ENCODE peak calls at places on chromosomes 2 and 18, in four cellular contexts. One of them, this sample, is unnamed.

GRCh38 chr2:212619954-212620353 is 81.4 kb upstream of the ERBB4 start:
- DNase-seq in neuronal stem cell: no peak
- DNase-seq in H9: no peak
- DNase-seq in H1: no peak
- DNase-seq in this sample: no peak

GRCh38 chr2:101788995-101789970 is 91.8 kb downstream of the MAP4K4 start:
- DNase-seq in neuronal stem cell: no peak
- DNase-seq in H9: no peak
- DNase-seq in H1: no peak
- DNase-seq in this sample: no peak

GRCh38 chr18:54647176-54647575 is 56.1 kb downstream of the DYNAP start:
- DNase-seq in H9: peak; percentile 38
- DNase-seq in neuronal stem cell: peak; percentile 11
- DNase-seq in H1: peak; percentile 15
- DNase-seq in this sample: peak; percentile 13

GRCh38 chr2:237860273-237860935 is 981 bp downstream of the RAMP1 start:
- DNase-seq in neuronal stem cell: no peak
- DNase-seq in H9: no peak
- DNase-seq in H1: no peak
- DNase-seq in this sample: no peak

GRCh38 chr2:111199840-111200239 is 79.1 kb downstream of the BCL2L11 start:
- DNase-seq in neuronal stem cell: no peak
- DNase-seq in H1: no peak
- DNase-seq in H9: no peak
- DNase-seq in this sample: no peak

GRCh38 chr18:79218605-79219195 is 149.5 kb downstream of the ATP9B start:
- DNase-seq in H1: no peak
- DNase-seq in H9: no peak
- DNase-seq in neuronal stem cell: no peak
- DNase-seq in this sample: no peak

GRCh38 chr18:4510709-4511108 is 55.6 kb upstream of the DLGAP1 start:
- DNase-seq in neuronal stem cell: peak; percentile 15
- DNase-seq in H9: peak; percentile 61
- DNase-seq in H1: no peak
- DNase-seq in this sample: peak; percentile 2

GRCh38 chr2:11177871-11178598 is 22.8 kb downstream of the SLC66A3 start:
- DNase-seq in H9: no peak
- DNase-seq in H1: no peak
- DNase-seq in neuronal stem cell: no peak
- DNase-seq in this sample: peak; percentile 45

GRCh38 chr2:142165790-142166189 is 35.0 kb upstream of the LRP1B start:
- DNase-seq in H9: peak; percentile 39
- DNase-seq in neuronal stem cell: peak; percentile 12
- DNase-seq in H1: no peak
- DNase-seq in this sample: peak; percentile 92

GRCh38 chr18:56291229-56291796 is 347.1 kb downstream of the TXNL1 start:
- DNase-seq in H1: no peak
- DNase-seq in neuronal stem cell: no peak
- DNase-seq in H9: no peak
- DNase-seq in this sample: peak; percentile 3

GRCh38 chr18:29002747-29003146 is 825.8 kb upstream of the CDH2 start:
- DNase-seq in H1: no peak
- DNase-seq in H9: no peak
- DNase-seq in neuronal stem cell: no peak
- DNase-seq in this sample: peak; percentile 22

GRCh38 chr2:238158807-238159539 is at the start of gene ERFE:
- DNase-seq in H9: peak; percentile 59
- DNase-seq in H1: no peak
- DNase-seq in neuronal stem cell: peak; percentile 59
- DNase-seq in this sample: peak; percentile 51

GRCh38 chr2:32678825-32679224 is 51.0 kb downstream of the TTC27 start:
- DNase-seq in H9: no peak
- DNase-seq in neuronal stem cell: no peak
- DNase-seq in H1: no peak
- DNase-seq in this sample: peak; percentile 31

GRCh38 chr2:17626986-17627385 is 86.5 kb downstream of the VSNL1 start:
- DNase-seq in H9: no peak
- DNase-seq in H1: no peak
- DNase-seq in neuronal stem cell: no peak
- DNase-seq in this sample: no peak

GRCh38 chr2:42385225-42385624 is 24.2 kb upstream of the COX7A2L start:
- DNase-seq in H9: peak; percentile 71
- DNase-seq in H1: no peak
- DNase-seq in neuronal stem cell: no peak
- DNase-seq in this sample: peak; percentile 11

GRCh38 chr2:204108301-204108700 is 171.7 kb downstream of the ICOS start:
- DNase-seq in H1: no peak
- DNase-seq in H9: peak; percentile 51
- DNase-seq in neuronal stem cell: peak; percentile 61
- DNase-seq in this sample: peak; percentile 41

GRCh38 chr2:9145752-9146430 is 60.7 kb upstream of the ASAP2 start:
- DNase-seq in H1: no peak
- DNase-seq in neuronal stem cell: no peak
- DNase-seq in H9: peak; percentile 65
- DNase-seq in this sample: no peak

GRCh38 chr2:102120261-102121259 is 22.0 kb upstream of the IL1R1 start:
- DNase-seq in H9: no peak
- DNase-seq in H1: no peak
- DNase-seq in neuronal stem cell: no peak
- DNase-seq in this sample: no peak

GRCh38 chr2:176553685-176554106 is 284.5 kb downstream of the MTX2 start:
- DNase-seq in H9: peak; percentile 64
- DNase-seq in neuronal stem cell: no peak
- DNase-seq in H1: no peak
- DNase-seq in this sample: peak; percentile 42

GRCh38 chr2:158191569-158191968 is 89.9 kb downstream of the UPP2 start:
- DNase-seq in neuronal stem cell: no peak
- DNase-seq in H9: no peak
- DNase-seq in H1: no peak
- DNase-seq in this sample: no peak

GRCh38 chr2:232260075-232260474 is 118.5 kb upstream of the ALPP start:
- DNase-seq in neuronal stem cell: no peak
- DNase-seq in H9: no peak
- DNase-seq in H1: no peak
- DNase-seq in this sample: peak; percentile 96

GRCh38 chr2:201807452-201807980 is 1.2 kb downstream of the CDK15 start:
- DNase-seq in H1: no peak
- DNase-seq in H9: no peak
- DNase-seq in neuronal stem cell: no peak
- DNase-seq in this sample: peak; percentile 65

GRCh38 chr2:60058781-60059180 is 494.7 kb downstream of the BCL11A start:
- DNase-seq in H1: no peak
- DNase-seq in H9: no peak
- DNase-seq in neuronal stem cell: no peak
- DNase-seq in this sample: no peak

GRCh38 chr18:55265916-55266488 is 306.7 kb upstream of the CCDC68 start:
- DNase-seq in neuronal stem cell: no peak
- DNase-seq in H9: no peak
- DNase-seq in H1: no peak
- DNase-seq in this sample: peak; percentile 41

GRCh38 chr2:234326694-234327093 is 170.2 kb downstream of the ARL4C start:
- DNase-seq in neuronal stem cell: no peak
- DNase-seq in H9: no peak
- DNase-seq in H1: no peak
- DNase-seq in this sample: no peak

GRCh38 chr2:160075171-160075570 is 12.8 kb upstream of the PLA2R1 start:
- DNase-seq in H9: no peak
- DNase-seq in neuronal stem cell: no peak
- DNase-seq in H1: no peak
- DNase-seq in this sample: no peak

GRCh38 chr2:158686166-158686792 is 108.8 kb upstream of the DAPL1 start:
- DNase-seq in H1: no peak
- DNase-seq in neuronal stem cell: no peak
- DNase-seq in H9: no peak
- DNase-seq in this sample: no peak

GRCh38 chr2:155310589-155310988 is 612.1 kb downstream of the KCNJ3 start:
- DNase-seq in H1: no peak
- DNase-seq in neuronal stem cell: peak; percentile 17
- DNase-seq in H9: no peak
- DNase-seq in this sample: peak; percentile 8

GRCh38 chr18:31250902-31251301 is 67.1 kb upstream of the DSG1 start:
- DNase-seq in H1: no peak
- DNase-seq in neuronal stem cell: no peak
- DNase-seq in H9: no peak
- DNase-seq in this sample: no peak

GRCh38 chr2:66813525-66813924 is 378.6 kb downstream of the MEIS1 start:
- DNase-seq in H9: no peak
- DNase-seq in neuronal stem cell: no peak
- DNase-seq in H1: no peak
- DNase-seq in this sample: peak; percentile 10
- H2BK5ac ChIP-seq in H9: no peak overlapping the region
- H2BK5ac ChIP-seq in neuronal stem cell: no peak overlapping the region
- H2BK5ac ChIP-seq in H1: no peak overlapping the region
- H2BK5ac ChIP-seq in this sample: no peak overlapping the region

DNA sequence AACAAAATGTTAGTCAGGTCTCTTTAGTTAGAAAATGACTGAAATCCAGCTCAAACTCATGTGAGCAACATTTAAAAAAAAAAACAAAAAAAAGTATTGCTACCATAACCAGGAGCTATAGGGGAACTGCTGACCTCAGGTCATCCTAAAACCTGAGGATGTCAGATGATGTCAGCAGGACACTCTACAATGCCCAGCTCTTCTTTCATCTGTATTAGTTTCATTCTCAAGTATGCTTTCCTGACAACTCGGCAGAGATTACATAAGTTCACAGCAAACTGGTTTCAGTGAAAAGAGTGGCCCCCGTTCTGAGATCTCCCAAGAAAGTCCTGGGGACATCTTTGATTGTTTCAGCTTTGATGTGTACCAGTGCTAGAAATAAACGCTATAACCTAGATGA is 4.2 kb upstream of the ESCO1 start:
- DNase-seq in H9: no peak
- DNase-seq in H1: no peak
- DNase-seq in neuronal stem cell: no peak
- DNase-seq in this sample: peak; percentile 20
- H2BK5ac ChIP-seq in H9: no peak overlapping the region
- H2BK5ac ChIP-seq in H1: no peak overlapping the region
- H2BK5ac ChIP-seq in neuronal stem cell: no peak overlapping the region
- H2BK5ac ChIP-seq in this sample: no peak overlapping the region

DNA sequence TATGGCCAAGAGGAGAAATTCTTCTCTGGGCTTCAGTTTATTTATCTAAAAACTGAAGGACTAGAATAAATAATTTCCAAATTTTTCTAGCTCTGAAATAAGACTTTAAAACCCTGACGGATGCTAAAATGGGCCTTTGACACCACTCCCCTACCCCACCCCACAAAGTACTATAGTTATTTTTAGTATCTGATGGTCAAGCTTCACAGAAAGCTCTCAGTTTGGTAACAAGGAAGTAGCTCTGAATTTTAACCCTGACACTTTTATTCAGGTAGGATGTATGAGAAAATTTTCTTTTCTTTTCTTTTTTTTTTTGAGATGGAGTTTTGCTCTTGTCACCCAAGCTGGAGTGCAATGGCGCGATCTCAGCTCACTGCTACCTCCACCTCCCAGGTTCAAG is 2.4 kb downstream of the RBKS start:
- DNase-seq in neuronal stem cell: no peak
- DNase-seq in H9: no peak
- DNase-seq in H1: no peak
- DNase-seq in this sample: no peak
- H2BK5ac ChIP-seq in neuronal stem cell: no peak overlapping the region
- H2BK5ac ChIP-seq in H9: no peak overlapping the region
- H2BK5ac ChIP-seq in H1: no peak overlapping the region
- H2BK5ac ChIP-seq in this sample: no peak overlapping the region

DNA sequence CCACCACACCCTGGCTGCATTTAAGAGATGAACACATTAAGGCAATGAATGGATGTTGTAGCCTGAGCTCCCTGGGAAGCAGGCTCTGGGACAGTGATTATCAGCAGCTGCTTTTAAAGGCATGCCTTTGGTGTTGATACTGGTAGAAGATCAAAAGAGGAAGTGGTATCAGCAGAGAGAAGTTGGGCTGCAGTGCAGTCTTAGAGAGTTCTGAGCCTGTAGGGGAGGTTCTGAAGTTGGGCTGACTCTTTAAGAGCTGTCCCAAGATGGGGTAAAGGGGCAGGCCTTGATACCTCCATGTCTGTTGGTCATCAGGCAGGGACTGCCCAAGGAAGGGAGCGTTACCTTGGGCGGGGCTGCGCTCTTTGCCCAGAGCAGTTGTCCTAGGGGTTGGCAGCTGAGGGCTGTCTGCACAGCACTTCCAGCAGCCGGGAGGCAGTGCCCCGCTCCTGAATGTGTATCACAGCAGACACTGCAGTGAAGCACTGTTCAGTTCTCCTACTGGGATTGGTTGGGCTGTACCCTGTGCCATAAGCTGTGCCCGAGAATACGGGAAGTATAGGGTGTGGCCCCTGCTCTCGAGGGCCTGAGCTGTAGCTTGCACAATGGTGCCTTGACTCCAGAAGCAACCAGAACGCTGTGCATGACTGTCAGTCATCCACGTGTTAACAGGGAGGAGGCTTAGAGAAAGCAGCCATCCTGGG is 177.0 kb downstream of the CTIF start:
- DNase-seq in H1: no peak
- DNase-seq in H9: no peak
- DNase-seq in neuronal stem cell: no peak
- DNase-seq in this sample: no peak
- H2BK5ac ChIP-seq in H1: no peak overlapping the region
- H2BK5ac ChIP-seq in H9: no peak overlapping the region
- H2BK5ac ChIP-seq in neuronal stem cell: no peak overlapping the region
- H2BK5ac ChIP-seq in this sample: no peak overlapping the region

DNA sequence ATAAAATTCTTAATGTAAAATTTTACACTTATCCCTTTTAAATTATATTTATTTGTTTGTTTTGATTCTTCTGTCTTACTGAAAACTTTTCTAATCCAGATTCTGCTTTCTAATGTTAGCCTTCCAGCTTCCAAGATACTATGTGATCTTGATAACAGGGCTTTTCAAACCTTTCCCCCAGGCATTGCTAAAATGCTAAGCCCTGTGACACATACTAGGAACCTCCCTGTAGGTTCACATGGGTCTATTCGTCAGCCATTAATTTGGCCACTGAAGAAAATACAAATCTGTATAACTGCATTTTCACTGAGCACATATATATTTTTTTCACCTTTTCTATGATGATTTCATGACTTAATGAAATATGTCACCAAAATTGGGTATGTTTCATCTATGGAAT is 92.8 kb upstream of the MAP4K3 start:
- DNase-seq in H1: no peak
- DNase-seq in H9: no peak
- DNase-seq in neuronal stem cell: no peak
- DNase-seq in this sample: no peak
- H2BK5ac ChIP-seq in H1: no peak overlapping the region
- H2BK5ac ChIP-seq in H9: no peak overlapping the region
- H2BK5ac ChIP-seq in neuronal stem cell: no peak overlapping the region
- H2BK5ac ChIP-seq in this sample: no peak overlapping the region

DNA sequence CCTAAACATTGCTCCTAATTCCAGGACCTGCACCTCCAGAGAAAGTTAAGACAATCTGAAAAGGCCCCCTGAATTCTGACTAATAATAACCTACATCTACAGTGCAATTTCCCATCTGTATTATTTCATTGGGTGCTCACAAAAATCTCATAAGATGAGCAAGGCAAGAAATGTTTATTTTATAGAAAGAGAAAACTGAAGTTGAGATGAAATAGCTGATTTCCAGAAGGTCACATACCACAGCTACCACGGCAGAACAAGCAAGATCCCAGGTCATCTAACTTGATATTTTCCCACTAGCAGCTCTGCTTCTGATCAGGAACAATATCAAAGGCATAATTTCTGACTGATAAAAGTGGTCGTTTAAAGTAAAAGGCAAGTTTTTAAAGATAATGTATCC is 105.8 kb upstream of the COL5A2 start:
- DNase-seq in H1: no peak
- DNase-seq in H9: no peak
- DNase-seq in neuronal stem cell: no peak
- DNase-seq in this sample: no peak
- H2BK5ac ChIP-seq in H1: no peak overlapping the region
- H2BK5ac ChIP-seq in H9: no peak overlapping the region
- H2BK5ac ChIP-seq in neuronal stem cell: no peak overlapping the region
- H2BK5ac ChIP-seq in this sample: no peak overlapping the region

This sample was measured in mesenchymal stem cell.